ENCODE peak calls at places on chromosomes 6 and 20, in four cellular contexts. One of them, this sample, is unnamed.

GRCh38 chr6:105484238-105485161 is 81.6 kb upstream of the PREP start:
- DNase-seq in stimulated activated CD4-positive, alpha-beta T cell treated with anti-CD3 and anti-CD28 coated beads, Interleukin-4, amount 100 ng/mL, for 24 hours: no peak
- DNase-seq in AG09309: no peak
- DNase-seq in activated effector memory CD4-positive, alpha-beta T cell treated with anti-CD3 and anti-CD28 coated beads, Interleukin-2, amount 50 U/mL, for 16 hours: no peak
- DNase-seq in this sample: no peak

GRCh38 chr20:63094767-63095499 is 88.2 kb upstream of the BHLHE23 start:
- DNase-seq in stimulated activated CD4-positive, alpha-beta T cell treated with anti-CD3 and anti-CD28 coated beads, Interleukin-4, amount 100 ng/mL, for 24 hours: no peak
- DNase-seq in AG09309: no peak
- DNase-seq in activated effector memory CD4-positive, alpha-beta T cell treated with anti-CD3 and anti-CD28 coated beads, Interleukin-2, amount 50 U/mL, for 16 hours: peak; percentile 21
- DNase-seq in this sample: peak; percentile 12

GRCh38 chr6:24910331-24910849 is 25.4 kb downstream of the RIPOR2 start:
- DNase-seq in stimulated activated CD4-positive, alpha-beta T cell treated with anti-CD3 and anti-CD28 coated beads, Interleukin-4, amount 100 ng/mL, for 24 hours: peak; percentile 41
- DNase-seq in AG09309: no peak
- DNase-seq in activated effector memory CD4-positive, alpha-beta T cell treated with anti-CD3 and anti-CD28 coated beads, Interleukin-2, amount 50 U/mL, for 16 hours: peak; percentile 70
- DNase-seq in this sample: peak; percentile 54

GRCh38 chr20:13338999-13339411 is 117.9 kb downstream of the ISM1 start:
- DNase-seq in stimulated activated CD4-positive, alpha-beta T cell treated with anti-CD3 and anti-CD28 coated beads, Interleukin-4, amount 100 ng/mL, for 24 hours: no peak
- DNase-seq in AG09309: no peak
- DNase-seq in activated effector memory CD4-positive, alpha-beta T cell treated with anti-CD3 and anti-CD28 coated beads, Interleukin-2, amount 50 U/mL, for 16 hours: no peak
- DNase-seq in this sample: no peak

GRCh38 chr20:31573555-31574295 is 31.4 kb upstream of the ID1 start:
- DNase-seq in stimulated activated CD4-positive, alpha-beta T cell treated with anti-CD3 and anti-CD28 coated beads, Interleukin-4, amount 100 ng/mL, for 24 hours: no peak
- DNase-seq in AG09309: no peak
- DNase-seq in activated effector memory CD4-positive, alpha-beta T cell treated with anti-CD3 and anti-CD28 coated beads, Interleukin-2, amount 50 U/mL, for 16 hours: no peak
- DNase-seq in this sample: no peak

GRCh38 chr20:30816182-30816645 is 441.2 kb upstream of the DEFB115 start:
- DNase-seq in stimulated activated CD4-positive, alpha-beta T cell treated with anti-CD3 and anti-CD28 coated beads, Interleukin-4, amount 100 ng/mL, for 24 hours: no peak
- DNase-seq in AG09309: no peak
- DNase-seq in activated effector memory CD4-positive, alpha-beta T cell treated with anti-CD3 and anti-CD28 coated beads, Interleukin-2, amount 50 U/mL, for 16 hours: no peak
- DNase-seq in this sample: no peak

GRCh38 chr6:26305097-26305841 is 59.7 kb upstream of the BTN3A2 start:
- DNase-seq in stimulated activated CD4-positive, alpha-beta T cell treated with anti-CD3 and anti-CD28 coated beads, Interleukin-4, amount 100 ng/mL, for 24 hours: peak; percentile 80
- DNase-seq in AG09309: no peak
- DNase-seq in activated effector memory CD4-positive, alpha-beta T cell treated with anti-CD3 and anti-CD28 coated beads, Interleukin-2, amount 50 U/mL, for 16 hours: peak; percentile 87
- DNase-seq in this sample: peak; percentile 62

GRCh38 chr6:106547053-106547414 is 82.3 kb downstream of the RTN4IP1 start:
- DNase-seq in stimulated activated CD4-positive, alpha-beta T cell treated with anti-CD3 and anti-CD28 coated beads, Interleukin-4, amount 100 ng/mL, for 24 hours: no peak
- DNase-seq in AG09309: no peak
- DNase-seq in activated effector memory CD4-positive, alpha-beta T cell treated with anti-CD3 and anti-CD28 coated beads, Interleukin-2, amount 50 U/mL, for 16 hours: no peak
- DNase-seq in this sample: no peak

GRCh38 chr20:33875534-33876026 is 64.4 kb downstream of the CHMP4B start:
- DNase-seq in stimulated activated CD4-positive, alpha-beta T cell treated with anti-CD3 and anti-CD28 coated beads, Interleukin-4, amount 100 ng/mL, for 24 hours: no peak
- DNase-seq in AG09309: no peak
- DNase-seq in activated effector memory CD4-positive, alpha-beta T cell treated with anti-CD3 and anti-CD28 coated beads, Interleukin-2, amount 50 U/mL, for 16 hours: no peak
- DNase-seq in this sample: no peak

GRCh38 chr20:44731657-44732056 is 14.0 kb upstream of the KCNK15 start:
- DNase-seq in stimulated activated CD4-positive, alpha-beta T cell treated with anti-CD3 and anti-CD28 coated beads, Interleukin-4, amount 100 ng/mL, for 24 hours: no peak
- DNase-seq in AG09309: no peak
- DNase-seq in activated effector memory CD4-positive, alpha-beta T cell treated with anti-CD3 and anti-CD28 coated beads, Interleukin-2, amount 50 U/mL, for 16 hours: no peak
- DNase-seq in this sample: no peak

GRCh38 chr6:79277109-79277508 is 42.6 kb upstream of the HMGN3 start:
- DNase-seq in stimulated activated CD4-positive, alpha-beta T cell treated with anti-CD3 and anti-CD28 coated beads, Interleukin-4, amount 100 ng/mL, for 24 hours: no peak
- DNase-seq in AG09309: no peak
- DNase-seq in activated effector memory CD4-positive, alpha-beta T cell treated with anti-CD3 and anti-CD28 coated beads, Interleukin-2, amount 50 U/mL, for 16 hours: no peak
- DNase-seq in this sample: no peak

GRCh38 chr6:87350516-87350915 is 5.9 kb downstream of the C6orf163 start:
- DNase-seq in stimulated activated CD4-positive, alpha-beta T cell treated with anti-CD3 and anti-CD28 coated beads, Interleukin-4, amount 100 ng/mL, for 24 hours: no peak
- DNase-seq in AG09309: no peak
- DNase-seq in activated effector memory CD4-positive, alpha-beta T cell treated with anti-CD3 and anti-CD28 coated beads, Interleukin-2, amount 50 U/mL, for 16 hours: no peak
- DNase-seq in this sample: no peak

GRCh38 chr6:38012573-38012972 is 193.0 kb downstream of the ZFAND3 start:
- DNase-seq in stimulated activated CD4-positive, alpha-beta T cell treated with anti-CD3 and anti-CD28 coated beads, Interleukin-4, amount 100 ng/mL, for 24 hours: peak; percentile 5
- DNase-seq in AG09309: peak; percentile 4
- DNase-seq in activated effector memory CD4-positive, alpha-beta T cell treated with anti-CD3 and anti-CD28 coated beads, Interleukin-2, amount 50 U/mL, for 16 hours: no peak
- DNase-seq in this sample: peak; percentile 24

GRCh38 chr6:15966000-15966399 is 162.9 kb upstream of the MYLIP start:
- DNase-seq in stimulated activated CD4-positive, alpha-beta T cell treated with anti-CD3 and anti-CD28 coated beads, Interleukin-4, amount 100 ng/mL, for 24 hours: no peak
- DNase-seq in AG09309: no peak
- DNase-seq in activated effector memory CD4-positive, alpha-beta T cell treated with anti-CD3 and anti-CD28 coated beads, Interleukin-2, amount 50 U/mL, for 16 hours: no peak
- DNase-seq in this sample: no peak

GRCh38 chr6:126127662-126128061 is 141.3 kb downstream of the TRMT11 start:
- DNase-seq in stimulated activated CD4-positive, alpha-beta T cell treated with anti-CD3 and anti-CD28 coated beads, Interleukin-4, amount 100 ng/mL, for 24 hours: no peak
- DNase-seq in AG09309: no peak
- DNase-seq in activated effector memory CD4-positive, alpha-beta T cell treated with anti-CD3 and anti-CD28 coated beads, Interleukin-2, amount 50 U/mL, for 16 hours: no peak
- DNase-seq in this sample: no peak

GRCh38 chr6:163825033-163825432 is 410.5 kb downstream of the QKI start:
- DNase-seq in stimulated activated CD4-positive, alpha-beta T cell treated with anti-CD3 and anti-CD28 coated beads, Interleukin-4, amount 100 ng/mL, for 24 hours: no peak
- DNase-seq in AG09309: peak; percentile 14
- DNase-seq in activated effector memory CD4-positive, alpha-beta T cell treated with anti-CD3 and anti-CD28 coated beads, Interleukin-2, amount 50 U/mL, for 16 hours: no peak
- DNase-seq in this sample: no peak

GRCh38 chr6:154427425-154427824 is 70.8 kb upstream of the IPCEF1 start:
- DNase-seq in stimulated activated CD4-positive, alpha-beta T cell treated with anti-CD3 and anti-CD28 coated beads, Interleukin-4, amount 100 ng/mL, for 24 hours: no peak
- DNase-seq in AG09309: no peak
- DNase-seq in activated effector memory CD4-positive, alpha-beta T cell treated with anti-CD3 and anti-CD28 coated beads, Interleukin-2, amount 50 U/mL, for 16 hours: no peak
- DNase-seq in this sample: no peak

GRCh38 chr6:22081709-22082108 is 215.1 kb downstream of the PRL start:
- DNase-seq in stimulated activated CD4-positive, alpha-beta T cell treated with anti-CD3 and anti-CD28 coated beads, Interleukin-4, amount 100 ng/mL, for 24 hours: no peak
- DNase-seq in AG09309: no peak
- DNase-seq in activated effector memory CD4-positive, alpha-beta T cell treated with anti-CD3 and anti-CD28 coated beads, Interleukin-2, amount 50 U/mL, for 16 hours: no peak
- DNase-seq in this sample: no peak

GRCh38 chr20:62289898-62290297 is 12.9 kb upstream of the ADRM1 start:
- DNase-seq in stimulated activated CD4-positive, alpha-beta T cell treated with anti-CD3 and anti-CD28 coated beads, Interleukin-4, amount 100 ng/mL, for 24 hours: no peak
- DNase-seq in AG09309: no peak
- DNase-seq in activated effector memory CD4-positive, alpha-beta T cell treated with anti-CD3 and anti-CD28 coated beads, Interleukin-2, amount 50 U/mL, for 16 hours: no peak
- DNase-seq in this sample: no peak

GRCh38 chr20:46279104-46279503 is 29.2 kb downstream of the CDH22 start:
- DNase-seq in stimulated activated CD4-positive, alpha-beta T cell treated with anti-CD3 and anti-CD28 coated beads, Interleukin-4, amount 100 ng/mL, for 24 hours: no peak
- DNase-seq in AG09309: no peak
- DNase-seq in activated effector memory CD4-positive, alpha-beta T cell treated with anti-CD3 and anti-CD28 coated beads, Interleukin-2, amount 50 U/mL, for 16 hours: no peak
- DNase-seq in this sample: no peak

GRCh38 chr6:15290962-15291704 is 45.3 kb downstream of the JARID2 start:
- DNase-seq in stimulated activated CD4-positive, alpha-beta T cell treated with anti-CD3 and anti-CD28 coated beads, Interleukin-4, amount 100 ng/mL, for 24 hours: no peak
- DNase-seq in AG09309: no peak
- DNase-seq in activated effector memory CD4-positive, alpha-beta T cell treated with anti-CD3 and anti-CD28 coated beads, Interleukin-2, amount 50 U/mL, for 16 hours: no peak
- DNase-seq in this sample: no peak

GRCh38 chr20:12824353-12824752 is 184.4 kb upstream of the SPTLC3 start:
- DNase-seq in stimulated activated CD4-positive, alpha-beta T cell treated with anti-CD3 and anti-CD28 coated beads, Interleukin-4, amount 100 ng/mL, for 24 hours: no peak
- DNase-seq in AG09309: no peak
- DNase-seq in activated effector memory CD4-positive, alpha-beta T cell treated with anti-CD3 and anti-CD28 coated beads, Interleukin-2, amount 50 U/mL, for 16 hours: no peak
- DNase-seq in this sample: no peak

GRCh38 chr6:31739639-31740396 is at the start of gene MSH5:
- DNase-seq in stimulated activated CD4-positive, alpha-beta T cell treated with anti-CD3 and anti-CD28 coated beads, Interleukin-4, amount 100 ng/mL, for 24 hours: peak; percentile 97
- DNase-seq in AG09309: peak; percentile 96
- DNase-seq in activated effector memory CD4-positive, alpha-beta T cell treated with anti-CD3 and anti-CD28 coated beads, Interleukin-2, amount 50 U/mL, for 16 hours: peak; percentile 98
- DNase-seq in this sample: peak; percentile 98